ENCODE peak calls at places on chromosomes 6 and 20, in six cellular contexts. X is transverse colon, F is gastrocnemius medialis, O is IMR-90, Q is HCT116, A is NB4. H is an unnamed sample.
A peak's percentile ranks its signal among the peaks of the same experiment; 100 is the strongest.

GRCh38 chr6:78947962-78948361 is 80.6 kb downstream of the IRAK1BP1 start:
- DNase-seq in X (no peak), F (no peak), O (peak; percentile 72), Q (no peak), A (no peak), H (no peak)

GRCh38 chr6:85660181-85660611 is 17.5 kb upstream of the SYNCRIP start:
- DNase-seq in X (no peak), F (peak; percentile 36), O (peak; percentile 98), Q (peak; percentile 72), A (no peak), H (no peak)

GRCh38 chr6:97437087-97437486 is 154.1 kb upstream of the MMS22L start:
- DNase-seq in X (no peak), F (no peak), O (peak; percentile 18), Q (peak; percentile 19), A (peak; percentile 29), H (no peak)

GRCh38 chr6:6981923-6982322 is 125.8 kb upstream of the RREB1 start:
- DNase-seq in X (no peak), F (no peak), O (no peak), Q (peak; percentile 51), A (no peak), H (no peak)

GRCh38 chr20:47220161-47220582 is 136.3 kb downstream of the ZMYND8 start:
- DNase-seq in X (peak; percentile 19), F (no peak), O (no peak), Q (peak; percentile 10), A (peak; percentile 68), H (peak; percentile 66)

GRCh38 chr6:52109073-52109635 is 21.7 kb upstream of the PKHD1 start:
- DNase-seq in X (no peak), F (peak; percentile 45), O (no peak), Q (no peak), A (no peak), H (no peak)

GRCh38 chr6:64357430-64357829 is 721.8 kb downstream of the PHF3 start:
- DNase-seq in X (no peak), F (no peak), O (no peak), Q (no peak), A (no peak), H (no peak)

GRCh38 chr6:43299338-43300293 is 1.6 kb downstream of the SLC22A7 start:
- DNase-seq in X (no peak), F (no peak), O (no peak), Q (no peak), A (no peak), H (no peak)

GRCh38 chr6:166344240-166344639 is 1.9 kb upstream of the SFT2D1 start:
- DNase-seq in X (no peak), F (no peak), O (no peak), Q (no peak), A (no peak), H (no peak)

GRCh38 chr20:48818481-48818987 is 9.3 kb downstream of the PREX1 start:
- DNase-seq in X (peak; percentile 26), F (no peak), O (no peak), Q (no peak), A (no peak), H (no peak)

GRCh38 chr20:19691125-19691524 is 66.9 kb upstream of the RIN2 start:
- DNase-seq in X (no peak), F (peak; percentile 44), O (no peak), Q (no peak), A (no peak), H (no peak)

GRCh38 chr6:14693301-14694192 is 552.3 kb upstream of the JARID2 start:
- DNase-seq in X (no peak), F (no peak), O (no peak), Q (no peak), A (no peak), H (no peak)

GRCh38 chr6:98824907-98825601 is 9.3 kb upstream of the POU3F2 start:
- DNase-seq in X (no peak), F (no peak), O (no peak), Q (no peak), A (no peak), H (no peak)

GRCh38 chr6:11258260-11259237 is 26.1 kb upstream of the NEDD9 start:
- DNase-seq in X (peak; percentile 38), F (no peak), O (no peak), Q (no peak), A (peak; percentile 14), H (no peak)

GRCh38 chr6:118783931-118784528 is 109.9 kb upstream of the ASF1A start:
- DNase-seq in X (no peak), F (no peak), O (peak; percentile 46), Q (no peak), A (no peak), H (no peak)

GRCh38 chr6:89323461-89324098 is 8.5 kb upstream of the GABRR2 start:
- DNase-seq in X (no peak), F (no peak), O (peak; percentile 41), Q (no peak), A (peak; percentile 79), H (no peak)
- TF ChIP-seq POLR2A in X (no peak), F (no peak), O (no peak), Q (no peak), A (no peak), H (no peak)

GRCh38 chr20:36862857-36863668 is 12.9 kb upstream of the TLDC2 start:
- DNase-seq in X (no peak), F (no peak), O (no peak), Q (no peak), A (no peak), H (peak; percentile 50)
- TF ChIP-seq POLR2A in X (no peak), F (peak; percentile 53), O (no peak), Q (peak; percentile 35), A (no peak), H (no peak)

GRCh38 chr6:2988076-2988425 is 11.6 kb upstream of the NQO2 start:
- DNase-seq in X (no peak), F (no peak), O (no peak), Q (no peak), A (no peak), H (no peak)

GRCh38 chr6:2988426-2989331 is 11.0 kb upstream of the NQO2 start:
- DNase-seq in X (peak; percentile 90), F (peak; percentile 88), O (peak; percentile 95), Q (peak; percentile 95), A (peak; percentile 92), H (peak; percentile 87)

GRCh38 chr6:2989332-2990178 is 10.1 kb upstream of the NQO2 start:
- DNase-seq in X (peak; percentile 89), F (peak; percentile 89), O (peak; percentile 95), Q (peak; percentile 96), A (peak; percentile 93), H (peak; percentile 95)

GRCh38 chr6:2984738-2985381 is 13.5 kb upstream of the SERPINB6 start:
- DNase-seq in X (peak; percentile 43), F (no peak), O (no peak), Q (no peak), A (no peak), H (no peak)

DNA sequence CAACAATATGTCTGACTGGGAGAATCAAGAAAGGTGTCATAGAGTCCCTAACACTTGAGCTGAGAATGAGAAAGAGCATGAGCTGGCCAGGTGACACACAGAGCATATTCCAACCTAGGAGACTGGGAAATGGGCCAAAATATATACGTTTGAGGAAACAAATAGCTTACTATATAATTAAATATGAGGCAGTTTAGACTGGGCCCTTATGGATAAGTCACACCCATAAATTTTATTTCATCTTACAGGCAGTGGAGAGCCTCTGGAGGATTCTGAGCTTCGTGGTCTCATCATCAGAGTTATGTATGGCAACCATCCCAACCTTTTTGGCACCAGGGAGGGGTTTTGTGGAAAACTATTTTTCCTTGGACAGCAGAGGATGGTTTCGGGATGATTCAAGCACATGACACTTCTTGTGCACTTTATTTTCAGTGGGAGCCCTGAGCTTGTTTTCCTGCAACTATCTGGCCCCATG is 12.9 kb upstream of the NQO2 start:
- DNase-seq in X (no peak), F (no peak), O (peak; percentile 92), Q (no peak), A (no peak), H (no peak)
- TF ChIP-seq POLR2A in X (peak; percentile 41), F (no peak), O (no peak), Q (no peak), A (no peak), H (no peak)

GRCh38 chr6:35739645-35740517 is 3.0 kb downstream of the ARMC12 start:
- DNase-seq in X (no peak), F (no peak), O (no peak), Q (no peak), A (no peak), H (no peak)
- TF ChIP-seq POLR2A in X (no peak), F (peak; percentile 20), O (no peak), Q (no peak), A (no peak), H (no peak)

DNA sequence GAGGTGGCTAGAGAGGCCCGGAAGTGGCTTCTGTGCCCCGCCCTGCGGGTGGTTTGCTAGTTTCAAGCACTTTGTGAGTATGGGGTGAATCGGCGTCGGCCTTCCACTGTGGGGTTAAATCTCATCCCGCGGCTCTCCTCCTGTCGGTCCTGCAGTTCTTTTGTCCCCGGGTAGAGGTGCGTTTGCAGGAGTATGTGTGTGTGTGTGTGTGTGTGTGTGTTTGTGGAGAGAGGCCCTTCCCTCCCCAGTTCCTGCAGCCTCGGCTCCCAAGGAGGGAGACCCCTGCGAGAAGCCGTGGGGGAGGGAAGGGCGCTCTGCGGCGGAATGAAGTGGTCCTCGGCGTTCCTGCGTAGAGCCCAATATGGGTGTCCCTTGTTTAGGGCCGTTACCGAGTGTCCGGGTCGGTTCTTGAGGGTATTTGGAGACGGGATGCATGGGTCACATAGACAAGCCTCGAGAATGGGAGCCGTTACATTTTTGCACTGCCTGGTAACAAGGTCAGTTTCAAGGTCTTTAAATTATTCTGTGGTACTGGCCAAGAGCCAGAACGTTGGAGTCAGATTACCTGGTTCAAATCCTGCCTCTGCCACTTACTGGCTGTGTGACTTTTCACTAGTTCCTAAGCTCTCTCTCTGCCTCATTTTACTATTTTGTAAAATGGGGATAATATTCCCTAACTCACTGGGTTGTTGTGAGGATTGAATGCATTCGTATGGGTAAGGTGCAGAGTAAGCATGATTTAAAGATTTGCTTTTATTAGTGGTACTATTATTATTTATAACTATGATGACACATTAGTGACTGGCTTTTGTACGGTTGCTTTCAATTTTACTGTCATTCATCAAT is at the start of gene ZKSCAN3:
- DNase-seq in X (peak; percentile 91), F (peak; percentile 75), O (peak; percentile 73), Q (peak; percentile 80), A (peak; percentile 93), H (peak; percentile 89)
- TF ChIP-seq POLR2A in X (peak; percentile 62), F (no peak), O (no peak), Q (peak; percentile 81), A (peak; percentile 75), H (peak; percentile 80)

GRCh38 chr20:40682104-40683045 is 6.7 kb downstream of the MAFB start:
- DNase-seq in X (no peak), F (no peak), O (no peak), Q (no peak), A (no peak), H (no peak)
- TF ChIP-seq POLR2A in X (no peak), F (no peak), O (no peak), Q (no peak), A (no peak), H (no peak)

DNA sequence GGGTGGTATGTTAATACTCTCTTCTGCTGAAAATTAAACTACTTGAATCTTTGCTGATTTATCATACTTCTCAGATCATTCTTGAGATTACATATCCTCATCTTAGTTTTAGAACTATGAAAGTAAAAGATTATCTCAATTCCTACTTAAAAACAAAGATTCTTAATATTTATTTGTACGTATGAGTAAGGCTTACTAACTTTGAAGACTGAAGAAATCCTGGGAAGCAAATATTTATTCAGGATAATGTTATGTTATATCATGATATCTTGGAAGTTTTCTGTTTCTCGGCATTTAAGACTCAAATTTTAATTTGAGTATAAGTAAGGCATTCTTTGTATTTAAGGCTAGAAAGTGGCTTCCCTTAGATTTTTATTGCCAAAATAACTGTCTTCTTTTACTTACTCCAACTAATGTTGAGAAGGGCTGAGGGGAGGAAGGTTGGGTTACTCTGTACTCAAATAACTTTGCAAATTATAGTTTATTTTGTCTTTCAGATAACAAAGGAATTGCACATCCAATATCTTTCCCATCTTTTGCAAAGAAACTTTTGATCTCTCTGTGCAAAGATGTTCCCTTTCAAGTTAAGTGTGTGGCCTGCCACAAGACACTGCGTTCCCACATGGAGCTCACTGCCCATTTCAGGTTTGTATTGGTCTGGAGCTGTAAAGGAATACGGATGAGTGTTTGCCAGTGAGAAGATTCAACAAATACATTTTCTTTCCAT is 30.5 kb upstream of the BAG2 start:
- DNase-seq in X (no peak), F (no peak), O (peak; percentile 5), Q (no peak), A (no peak), H (no peak)
- TF ChIP-seq POLR2A in X (no peak), F (no peak), O (no peak), Q (no peak), A (no peak), H (no peak)